ENCODE peak calls at places on chromosomes 11 and 22, in six cellular contexts. One of them, this sample, is unnamed. For H3K4me1, the result is how much of the 10 kb centered on the place peaks cover.

GRCh38 chr22:27453688-27454087 is 347.9 kb downstream of the MN1 start:
- DNase-seq in H9: no peak
- DNase-seq in IMR-90: no peak
- DNase-seq in trophoblast cell: no peak
- DNase-seq in neuronal stem cell: no peak
- DNase-seq in H1: no peak
- DNase-seq in this sample: no peak

GRCh38 chr11:85949798-85950197 is 94.6 kb downstream of the CCDC83 start:
- DNase-seq in IMR-90: no peak
- DNase-seq in H9: no peak
- DNase-seq in trophoblast cell: no peak
- DNase-seq in H1: no peak
- DNase-seq in neuronal stem cell: no peak
- DNase-seq in this sample: no peak

GRCh38 chr11:14372011-14372410 is 13.0 kb upstream of the RRAS2 start:
- DNase-seq in H1: no peak
- DNase-seq in H9: no peak
- DNase-seq in trophoblast cell: peak
- DNase-seq in neuronal stem cell: no peak
- DNase-seq in IMR-90: no peak
- DNase-seq in this sample: no peak

GRCh38 chr11:65516135-65516968 is 8.5 kb upstream of the SCYL1 start:
- DNase-seq in IMR-90: no peak
- DNase-seq in trophoblast cell: no peak
- DNase-seq in neuronal stem cell: no peak
- DNase-seq in H9: no peak
- DNase-seq in H1: no peak
- DNase-seq in this sample: peak

GRCh38 chr11:61625525-61625924 is 44.6 kb upstream of the SYT7 start:
- DNase-seq in IMR-90: no peak
- DNase-seq in H1: no peak
- DNase-seq in trophoblast cell: no peak
- DNase-seq in neuronal stem cell: no peak
- DNase-seq in H9: no peak
- DNase-seq in this sample: no peak

GRCh38 chr11:105109353-105109752 is 30.2 kb downstream of the CARD18 start:
- DNase-seq in IMR-90: no peak
- DNase-seq in trophoblast cell: no peak
- DNase-seq in neuronal stem cell: no peak
- DNase-seq in H9: no peak
- DNase-seq in H1: no peak
- DNase-seq in this sample: no peak

GRCh38 chr11:10540546-10540914 is 457 bp downstream of the RNF141 start:
- DNase-seq in neuronal stem cell: no peak
- DNase-seq in H9: peak
- DNase-seq in IMR-90: peak
- DNase-seq in trophoblast cell: peak
- DNase-seq in H1: no peak
- DNase-seq in this sample: no peak

GRCh38 chr11:13434247-13435205 is 28.5 kb downstream of the BTBD10 start:
- DNase-seq in IMR-90: peak
- DNase-seq in H9: no peak
- DNase-seq in H1: no peak
- DNase-seq in neuronal stem cell: no peak
- DNase-seq in trophoblast cell: no peak
- DNase-seq in this sample: peak

GRCh38 chr11:28245131-28245530 is 136.9 kb downstream of the METTL15 start:
- DNase-seq in trophoblast cell: peak
- DNase-seq in IMR-90: peak
- DNase-seq in neuronal stem cell: no peak
- DNase-seq in H1: no peak
- DNase-seq in H9: no peak
- DNase-seq in this sample: no peak

GRCh38 chr22:32850591-32851517 is 49.3 kb downstream of the TIMP3 start:
- DNase-seq in H9: no peak
- DNase-seq in neuronal stem cell: no peak
- DNase-seq in trophoblast cell: peak
- DNase-seq in IMR-90: no peak
- DNase-seq in H1: no peak
- DNase-seq in this sample: peak

GRCh38 chr22:50173221-50173982 is 2.9 kb downstream of the PANX2 start:
- DNase-seq in neuronal stem cell: no peak
- DNase-seq in IMR-90: no peak
- DNase-seq in H9: no peak
- DNase-seq in H1: no peak
- DNase-seq in trophoblast cell: no peak
- DNase-seq in this sample: no peak

GRCh38 chr11:83827940-83828554 is 541.9 kb upstream of the CCDC90B start:
- DNase-seq in IMR-90: peak
- DNase-seq in neuronal stem cell: peak
- DNase-seq in H1: no peak
- DNase-seq in trophoblast cell: no peak
- DNase-seq in H9: no peak
- DNase-seq in this sample: peak

GRCh38 chr11:113382121-113382520 is 5.5 kb upstream of the ANKK1 start:
- DNase-seq in IMR-90: no peak
- DNase-seq in trophoblast cell: no peak
- DNase-seq in neuronal stem cell: no peak
- DNase-seq in H1: no peak
- DNase-seq in H9: peak
- DNase-seq in this sample: no peak

GRCh38 chr11:114092478-114092877 is 33.0 kb downstream of the ZBTB16 start:
- DNase-seq in neuronal stem cell: no peak
- DNase-seq in H1: no peak
- DNase-seq in H9: no peak
- DNase-seq in trophoblast cell: no peak
- DNase-seq in IMR-90: no peak
- DNase-seq in this sample: no peak

GRCh38 chr11:65150513-65151271 is 16.4 kb upstream of the SYVN1 start:
- DNase-seq in neuronal stem cell: no peak
- DNase-seq in trophoblast cell: peak
- DNase-seq in H9: peak
- DNase-seq in H1: no peak
- DNase-seq in IMR-90: peak
- DNase-seq in this sample: peak

GRCh38 chr11:107176148-107177105 is 158.2 kb upstream of the GUCY1A2 start:
- DNase-seq in neuronal stem cell: no peak
- DNase-seq in trophoblast cell: no peak
- DNase-seq in H1: no peak
- DNase-seq in H9: no peak
- DNase-seq in IMR-90: no peak
- DNase-seq in this sample: no peak

GRCh38 chr11:92837595-92837994 is 131.9 kb upstream of the MTNR1B start:
- DNase-seq in neuronal stem cell: no peak
- DNase-seq in H1: no peak
- DNase-seq in trophoblast cell: no peak
- DNase-seq in H9: no peak
- DNase-seq in IMR-90: no peak
- DNase-seq in this sample: no peak

DNA sequence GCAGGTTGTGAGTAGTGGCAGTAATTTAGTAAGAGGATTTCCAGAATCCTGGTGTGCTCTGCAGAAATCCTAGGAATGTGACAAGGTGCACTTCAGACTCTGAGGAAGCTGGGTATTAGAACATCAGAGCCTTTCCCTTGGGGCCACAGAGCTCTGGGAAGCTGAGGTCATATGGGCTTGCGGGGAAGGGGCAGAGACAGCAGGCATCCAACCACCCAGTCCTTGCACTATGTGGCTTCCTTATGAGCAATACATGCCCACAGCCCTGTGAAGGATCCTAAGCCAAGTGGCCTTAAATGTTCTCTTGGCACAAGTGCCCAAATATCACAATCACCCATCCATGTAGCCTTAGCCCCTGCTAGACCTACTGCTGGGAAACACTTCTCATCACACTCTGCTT is 46.2 kb downstream of the P4HA3 start:
- DNase-seq in H9: no peak
- DNase-seq in H1: no peak
- DNase-seq in IMR-90: no peak
- DNase-seq in trophoblast cell: no peak
- DNase-seq in neuronal stem cell: no peak
- DNase-seq in this sample: no peak
- H4K91ac ChIP-seq in H9: no peak
- H4K91ac ChIP-seq in H1: no peak
- H4K91ac ChIP-seq in IMR-90: no peak
- H4K91ac ChIP-seq in trophoblast cell: no peak
- H4K91ac ChIP-seq in neuronal stem cell: no peak
- H4K91ac ChIP-seq in this sample: no peak

GRCh38 chr22:19855504-19856409 is 1.1 kb upstream of the GNB1L start:
- DNase-seq in H1: no peak
- DNase-seq in H9: peak
- DNase-seq in trophoblast cell: no peak
- DNase-seq in neuronal stem cell: no peak
- DNase-seq in IMR-90: peak
- DNase-seq in this sample: peak

GRCh38 chr22:19853058-19853878 is 1.4 kb downstream of the GNB1L start:
- DNase-seq in H9: no peak
- DNase-seq in H1: no peak
- DNase-seq in trophoblast cell: no peak
- DNase-seq in IMR-90: no peak
- DNase-seq in neuronal stem cell: no peak
- DNase-seq in this sample: no peak

GRCh38 chr22:19852177-19852781 is 2.4 kb downstream of the GNB1L start:
- DNase-seq in IMR-90: no peak
- DNase-seq in H9: no peak
- DNase-seq in neuronal stem cell: no peak
- DNase-seq in trophoblast cell: no peak
- DNase-seq in H1: no peak
- DNase-seq in this sample: no peak

GRCh38 chr22:19854778-19855503 is at the start of the genes GNB1L and RTL10:
- DNase-seq in neuronal stem cell: peak
- DNase-seq in H1: peak
- DNase-seq in IMR-90: peak
- DNase-seq in H9: peak
- DNase-seq in trophoblast cell: peak
- DNase-seq in this sample: peak

DNA sequence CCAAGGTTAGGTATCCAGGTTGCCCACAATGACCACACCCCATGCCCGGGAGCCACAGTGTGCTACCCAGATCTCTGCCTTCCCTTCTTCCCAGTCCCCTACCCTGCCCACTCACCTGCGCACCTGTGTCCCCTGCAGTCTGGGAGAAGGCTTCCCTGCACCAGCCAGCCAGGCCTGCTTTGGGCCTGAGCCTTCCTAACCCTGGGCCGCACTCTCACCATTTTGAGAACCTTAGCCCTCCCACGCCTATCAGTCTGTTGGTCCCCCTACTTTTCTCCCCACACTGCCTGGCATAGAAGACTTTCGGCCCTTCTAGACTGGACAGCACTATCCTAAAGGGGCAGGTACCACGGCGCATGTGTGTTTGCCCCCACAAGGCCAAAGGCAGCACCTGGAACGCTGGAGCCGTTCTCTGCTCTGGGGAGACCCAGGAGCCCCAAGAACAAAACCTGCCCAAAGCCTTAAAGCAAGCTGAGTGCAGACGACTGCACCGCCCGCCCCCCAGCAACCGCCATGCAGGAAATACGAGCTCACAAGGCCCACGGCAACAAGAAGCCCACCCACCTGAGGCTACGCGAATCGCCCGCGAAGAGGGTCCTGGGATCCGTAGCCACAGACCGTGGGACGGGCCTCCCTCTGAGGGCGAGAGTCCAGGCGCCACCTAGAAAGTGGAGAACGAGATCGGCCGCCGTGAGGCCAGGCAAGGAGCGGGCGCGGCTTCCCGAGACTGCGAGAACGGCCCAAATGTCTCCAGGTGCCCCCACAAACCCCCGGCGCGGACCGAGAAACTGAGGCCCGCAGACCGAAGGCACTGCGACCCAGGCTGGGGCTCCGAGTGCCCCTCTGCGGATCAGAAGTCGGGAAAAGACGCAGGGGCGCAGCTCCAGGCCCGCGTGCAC is 546 bp downstream of the GNB1L start:
- DNase-seq in neuronal stem cell: no peak
- DNase-seq in H1: no peak
- DNase-seq in IMR-90: no peak
- DNase-seq in trophoblast cell: no peak
- DNase-seq in H9: no peak
- DNase-seq in this sample: no peak
- H3K4me1 ChIP-seq in neuronal stem cell: under half
- H3K4me1 ChIP-seq in H1: under half
- H3K4me1 ChIP-seq in IMR-90: under half
- H3K4me1 ChIP-seq in trophoblast cell: under half
- H3K4me1 ChIP-seq in H9: under half
- H3K4me1 ChIP-seq in this sample: under half

GRCh38 chr22:31363885-31364284 is 17.7 kb upstream of the PATZ1 start:
- DNase-seq in neuronal stem cell: no peak
- DNase-seq in H1: no peak
- DNase-seq in IMR-90: no peak
- DNase-seq in H9: no peak
- DNase-seq in trophoblast cell: no peak
- DNase-seq in this sample: no peak

DNA sequence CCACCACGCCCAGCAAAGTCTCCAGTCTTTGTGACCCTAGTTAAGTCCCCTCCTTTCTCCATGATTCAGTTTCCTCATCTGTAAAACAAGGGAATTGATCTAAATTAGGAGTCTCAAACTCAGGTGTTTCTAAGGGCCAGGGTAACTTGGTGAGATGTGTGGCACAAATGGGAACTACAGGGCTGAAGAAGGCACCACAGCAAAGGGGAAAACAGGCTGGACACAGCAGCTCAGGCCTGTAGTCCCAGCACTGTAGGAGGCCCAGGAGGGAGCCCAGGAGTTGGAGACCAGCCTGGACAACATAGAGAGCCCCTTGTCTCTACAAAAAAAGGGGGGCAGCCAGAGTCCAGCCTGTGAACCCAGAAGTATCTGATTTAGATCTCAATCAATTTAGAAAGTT is 15.6 kb upstream of the PATZ1 start:
- DNase-seq in neuronal stem cell: no peak
- DNase-seq in IMR-90: no peak
- DNase-seq in trophoblast cell: no peak
- DNase-seq in H1: no peak
- DNase-seq in H9: no peak
- DNase-seq in this sample: no peak
- H4K91ac ChIP-seq in neuronal stem cell: no peak
- H4K91ac ChIP-seq in IMR-90: no peak
- H4K91ac ChIP-seq in trophoblast cell: no peak
- H4K91ac ChIP-seq in H1: no peak
- H4K91ac ChIP-seq in H9: no peak
- H4K91ac ChIP-seq in this sample: no peak

DNA sequence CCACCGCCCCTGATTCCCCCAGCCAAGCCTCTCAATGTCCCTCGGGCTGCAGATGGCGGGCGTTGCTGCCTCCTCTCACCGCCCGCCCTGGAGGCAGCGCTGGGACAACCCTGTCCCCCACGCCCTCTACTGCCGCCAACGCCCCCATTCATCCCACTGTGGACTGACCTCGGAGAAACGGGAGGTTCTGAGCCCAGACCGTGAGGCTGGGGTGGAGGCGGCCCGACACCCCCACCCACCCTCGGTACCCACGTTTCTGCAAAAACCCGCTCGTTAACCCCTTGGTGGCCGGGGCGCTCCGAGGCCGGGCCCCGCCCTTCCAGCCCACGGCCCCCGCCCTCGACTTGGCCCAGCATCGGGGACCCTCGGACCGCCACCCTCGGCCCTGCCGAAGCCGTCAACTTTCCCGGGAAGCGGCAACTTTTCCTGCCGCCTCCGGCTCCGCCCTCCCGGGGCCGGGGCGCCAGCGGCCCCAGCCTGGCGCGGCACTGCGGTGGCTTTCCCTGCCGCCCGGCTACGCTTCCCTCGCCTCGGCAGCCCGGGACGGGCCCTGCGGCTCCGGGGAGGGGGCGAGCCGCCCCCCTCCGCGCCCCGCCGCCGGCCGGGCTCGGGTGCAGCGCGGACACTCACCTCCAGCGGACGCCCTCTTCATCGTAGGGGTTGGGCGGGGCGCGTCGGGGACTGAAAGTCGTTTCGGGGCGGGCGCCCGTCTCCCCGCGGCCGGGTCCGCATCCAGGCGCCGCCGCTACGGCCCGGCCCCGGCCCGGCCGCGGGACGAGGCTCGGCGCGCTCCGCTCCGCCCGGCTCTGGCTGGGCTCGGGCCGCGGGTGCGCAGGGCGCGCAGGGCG is 453 bp downstream of the RTN4R start:
- DNase-seq in IMR-90: no peak
- DNase-seq in H9: no peak
- DNase-seq in H1: no peak
- DNase-seq in trophoblast cell: no peak
- DNase-seq in neuronal stem cell: no peak
- DNase-seq in this sample: no peak
- H3K4me1 ChIP-seq in IMR-90: under half
- H3K4me1 ChIP-seq in H9: under half
- H3K4me1 ChIP-seq in H1: under half
- H3K4me1 ChIP-seq in trophoblast cell: under half
- H3K4me1 ChIP-seq in neuronal stem cell: under half
- H3K4me1 ChIP-seq in this sample: under half

This sample was measured in mesenchymal stem cell.